ENCODE peak calls at places on chromosomes 3 and 15, in nine cellular contexts. M, X, G, K, S, O, B, P and T are unnamed samples.

GRCh38 chr15:63110428-63111026 is 11.1 kb upstream of the LACTB start:
- DNase-seq in M (no peak), X (no peak), G (no peak), K (no peak), S (no peak), O (no peak), B (no peak), P (no peak), T (no peak)

GRCh38 chr15:42068601-42069000 is 25.8 kb downstream of the PLA2G4D start:
- DNase-seq in M (no peak), X (peak), G (no peak), K (no peak), S (no peak), O (no peak), B (no peak), P (no peak), T (no peak)

GRCh38 chr15:80182611-80183210 is 29.9 kb downstream of the FAH start:
- DNase-seq in M (no peak), X (peak), G (peak), K (no peak), S (no peak), O (no peak), B (no peak), P (no peak), T (no peak)

GRCh38 chr15:57752426-57752825 is 45.9 kb downstream of the POLR2M start:
- DNase-seq in M (no peak), X (no peak), G (no peak), K (no peak), S (no peak), O (no peak), B (peak), P (peak), T (no peak)

GRCh38 chr3:150236683-150237082 is 171.4 kb upstream of the TSC22D2 start:
- DNase-seq in M (no peak), X (no peak), G (peak), K (no peak), S (no peak), O (no peak), B (no peak), P (no peak), T (no peak)

GRCh38 chr3:99895106-99895705 is 77.5 kb downstream of the CMSS1 start:
- DNase-seq in M (no peak), X (no peak), G (peak), K (no peak), S (no peak), O (no peak), B (no peak), P (no peak), T (no peak)

GRCh38 chr3:187783098-187783497 is 37.8 kb upstream of the BCL6 start:
- DNase-seq in M (no peak), X (no peak), G (peak), K (no peak), S (no peak), O (no peak), B (no peak), P (no peak), T (no peak)

GRCh38 chr15:59501531-59502113 is 63.6 kb downstream of the FAM81A start:
- DNase-seq in M (no peak), X (no peak), G (peak), K (no peak), S (peak), O (no peak), B (no peak), P (no peak), T (peak)

GRCh38 chr3:143314291-143315093 is 194.9 kb downstream of the CHST2 start:
- DNase-seq in M (no peak), X (no peak), G (no peak), K (no peak), S (no peak), O (no peak), B (no peak), P (no peak), T (no peak)

GRCh38 chr3:14906355-14906960 is 40.9 kb upstream of the NR2C2 start:
- DNase-seq in M (no peak), X (no peak), G (no peak), K (no peak), S (no peak), O (no peak), B (no peak), P (no peak), T (no peak)

GRCh38 chr3:102449341-102449740 is 14.5 kb downstream of the ZPLD1 start:
- DNase-seq in M (no peak), X (no peak), G (peak), K (no peak), S (no peak), O (no peak), B (no peak), P (no peak), T (no peak)

GRCh38 chr3:196694202-196694638 is 17.8 kb downstream of the CEP19 start:
- DNase-seq in M (no peak), X (no peak), G (peak), K (peak), S (no peak), O (no peak), B (no peak), P (no peak), T (no peak)

GRCh38 chr3:40116478-40117162 is 192.9 kb upstream of the EIF1B start:
- DNase-seq in M (no peak), X (no peak), G (peak), K (no peak), S (no peak), O (no peak), B (no peak), P (no peak), T (no peak)

GRCh38 chr3:141796436-141797166 is 33.4 kb downstream of the GRK7 start:
- DNase-seq in M (peak), X (no peak), G (peak), K (peak), S (no peak), O (peak), B (no peak), P (no peak), T (no peak)